ENCODE peak calls at places on chromosomes 1 and 21, in eight cellular contexts. S is prostate gland, M is neuronal stem cell, J is dorsolateral prefrontal cortex, I is fibroblast of mammary gland, Y is AG04450, D is body of pancreas, F is mucosa of descending colon. W is an unnamed sample.

GRCh38 chr21:42794551-42794950 is 84.8 kb downstream of the WDR4 start:
- DNase-seq in Y (no peak), J (no peak), F (no peak), S (no peak), M (no peak), D (no peak), I (no peak), W (no peak)

GRCh38 chr1:85656256-85656655 is 52.0 kb downstream of the ZNHIT6 start:
- DNase-seq in M (no peak), I (no peak), Y (peak), D (no peak), J (no peak), F (no peak), S (no peak), W (peak)

GRCh38 chr21:46459356-46460112 is 843 bp downstream of the DIP2A start:
- DNase-seq in I (peak), Y (no peak), S (peak), M (no peak), J (peak), F (peak), D (peak), W (peak)

GRCh38 chr1:196143602-196144342 is 464.5 kb downstream of the KCNT2 start:
- DNase-seq in I (peak), J (no peak), M (no peak), D (no peak), S (no peak), Y (no peak), F (no peak), W (no peak)

GRCh38 chr1:232904566-232904965 is 45.8 kb upstream of the NTPCR start:
- DNase-seq in D (no peak), M (no peak), J (no peak), S (no peak), Y (peak), I (peak), F (no peak), W (peak)

GRCh38 chr1:143691400-143691891 is 280.3 kb downstream of the FAM72C start:
- DNase-seq in F (no peak), S (no peak), Y (no peak), D (no peak), J (no peak), M (no peak), I (peak), W (no peak)

GRCh38 chr1:51488372-51489050 is 30.6 kb downstream of the EPS15 start:
- DNase-seq in F (no peak), Y (no peak), J (no peak), M (no peak), D (no peak), I (peak), S (no peak), W (no peak)

GRCh38 chr1:173411835-173412742 is 65.0 kb upstream of the PRDX6 start:
- DNase-seq in Y (no peak), J (no peak), D (peak), S (no peak), M (no peak), F (no peak), I (peak), W (no peak)

GRCh38 chr1:225919906-225920305 is 4.1 kb downstream of the PYCR2 start:
- DNase-seq in S (peak), M (no peak), D (peak), Y (peak), F (no peak), I (peak), J (peak), W (no peak)

GRCh38 chr1:17875171-17875881 is 120.2 kb downstream of the ACTL8 start:
- DNase-seq in S (no peak), J (no peak), I (peak), D (no peak), F (no peak), Y (no peak), M (no peak), W (peak)

GRCh38 chr1:10992864-10993263 is 19.6 kb upstream of the TARDBP start:
- DNase-seq in Y (no peak), I (no peak), D (no peak), M (no peak), F (no peak), S (no peak), J (no peak), W (no peak)

GRCh38 chr1:24047101-24047459 is 64.9 kb downstream of the MYOM3 start:
- DNase-seq in J (no peak), Y (no peak), I (peak), S (no peak), M (no peak), D (no peak), F (no peak), W (peak)

GRCh38 chr1:220013497-220013896 is 32.8 kb downstream of the EPRS1 start:
- DNase-seq in I (peak), F (no peak), S (no peak), Y (no peak), M (no peak), J (no peak), D (no peak), W (peak)

GRCh38 chr1:154423303-154423987 is 18.3 kb downstream of the IL6R start:
- DNase-seq in D (no peak), Y (no peak), S (no peak), J (no peak), I (peak), F (peak), M (no peak), W (peak)

GRCh38 chr1:154422521-154422920 is 17.4 kb downstream of the IL6R start:
- DNase-seq in D (no peak), Y (no peak), J (no peak), S (no peak), F (peak), M (no peak), I (no peak), W (no peak)

GRCh38 chr1:154420961-154421924 is 16.1 kb downstream of the IL6R start:
- DNase-seq in S (no peak), D (no peak), I (no peak), F (peak), J (no peak), M (no peak), Y (no peak), W (no peak)

GRCh38 chr1:154425172-154425571 is 20.0 kb downstream of the IL6R start:
- DNase-seq in I (no peak), J (no peak), S (no peak), M (no peak), D (no peak), F (no peak), Y (no peak), W (peak)

DNA sequence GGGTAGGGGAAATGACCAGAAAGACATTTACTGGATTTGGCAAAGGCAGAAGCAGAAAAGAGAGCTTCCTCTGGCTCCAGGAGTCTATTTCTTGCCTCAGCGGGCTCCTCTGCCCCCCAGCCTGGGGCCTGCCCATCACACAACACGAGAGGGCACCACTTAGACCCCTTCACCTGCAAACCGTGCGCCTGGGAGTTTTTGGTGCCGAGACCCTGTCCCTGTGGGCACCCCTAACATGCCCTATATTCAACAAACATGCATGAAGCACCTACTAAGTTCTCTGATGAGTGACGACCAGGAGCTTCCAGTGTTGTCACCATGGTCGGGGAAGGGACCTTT is 18.8 kb downstream of the IL6R start:
- DNase-seq in M (no peak), J (no peak), D (no peak), F (peak), S (no peak), Y (no peak), I (no peak), W (no peak)
- H3K4me3 ChIP-seq in M (no peak), J (no peak), D (no peak), F (no peak), S (no peak), Y (no peak), I (no peak), W (no peak)

DNA sequence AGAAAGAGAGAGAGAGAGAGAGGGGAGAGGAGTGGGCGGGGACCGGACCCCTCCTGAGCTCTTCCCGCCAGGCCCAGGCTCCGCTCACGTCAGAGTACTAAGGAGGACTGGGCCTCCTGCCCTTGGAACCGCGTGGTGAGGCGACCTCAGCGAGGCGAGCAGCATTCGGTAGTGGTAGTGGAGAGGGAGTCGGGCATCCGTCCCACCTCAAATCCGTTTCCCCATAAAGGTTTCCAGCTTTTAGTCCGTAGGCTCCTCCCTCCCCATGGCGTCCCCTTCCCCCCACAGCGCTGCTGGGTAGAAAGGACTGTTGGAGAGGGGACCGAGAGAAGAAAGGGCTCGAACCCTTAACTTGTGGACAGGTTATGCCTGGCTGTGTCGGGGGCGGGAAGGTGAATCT is 124.4 kb upstream of the BARHL2 start:
- DNase-seq in S (no peak), I (no peak), Y (no peak), M (no peak), J (no peak), D (no peak), F (no peak), W (no peak)
- H3K4me3 ChIP-seq in S (no peak), I (no peak), Y (no peak), M (peak), J (no peak), D (no peak), F (no peak), W (no peak)

GRCh38 chr1:1981142-1981500 is 22.5 kb downstream of the CFAP74 start:
- DNase-seq in M (no peak), Y (no peak), J (no peak), S (no peak), F (no peak), D (no peak), I (no peak), W (no peak)
- H3K4me3 ChIP-seq in M (peak), Y (no peak), J (no peak), S (no peak), F (no peak), D (no peak), I (no peak), W (no peak)

GRCh38 chr1:93042822-93043557 is 36.1 kb upstream of the MTF2 start:
- DNase-seq in S (no peak), F (no peak), J (no peak), Y (no peak), I (no peak), D (no peak), M (no peak), W (no peak)
- H3K4me3 ChIP-seq in S (no peak), F (peak), J (no peak), Y (no peak), I (no peak), D (no peak), M (no peak), W (no peak)

DNA sequence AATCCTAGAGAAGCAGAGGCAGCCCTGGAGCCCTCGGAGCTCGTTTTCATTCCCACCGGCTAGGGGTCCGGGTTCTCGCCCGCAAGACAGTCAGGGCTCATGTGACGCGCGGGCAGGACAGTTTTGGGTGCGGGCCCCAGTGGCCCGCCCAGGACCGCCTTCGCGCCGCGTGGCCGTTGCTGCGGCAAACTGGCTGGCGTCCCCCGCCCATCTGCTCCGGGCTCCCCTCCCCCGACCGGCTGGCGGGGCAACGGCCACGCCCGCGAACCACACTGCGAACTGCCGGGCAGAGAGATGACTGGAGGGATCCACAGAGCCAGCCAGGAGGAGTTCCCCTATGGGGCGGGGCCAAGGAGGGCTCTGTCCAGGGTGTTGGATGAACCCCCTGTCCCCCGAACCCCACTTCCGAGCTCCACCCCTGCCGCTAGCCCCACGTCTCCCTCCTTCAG is 899 bp upstream of the HES2 start:
- DNase-seq in J (no peak), F (peak), I (no peak), Y (no peak), D (no peak), S (no peak), M (no peak), W (no peak)
- H3K4me3 ChIP-seq in J (no peak), F (no peak), I (no peak), Y (no peak), D (no peak), S (no peak), M (no peak), W (no peak)

GRCh38 chr1:179137623-179138235 is 55.9 kb downstream of the TOR3A start:
- DNase-seq in S (no peak), Y (no peak), M (no peak), J (no peak), D (no peak), I (peak), F (no peak), W (peak)
- H3K4me3 ChIP-seq in S (no peak), Y (peak), M (no peak), J (no peak), D (no peak), I (peak), F (no peak), W (no peak)

DNA sequence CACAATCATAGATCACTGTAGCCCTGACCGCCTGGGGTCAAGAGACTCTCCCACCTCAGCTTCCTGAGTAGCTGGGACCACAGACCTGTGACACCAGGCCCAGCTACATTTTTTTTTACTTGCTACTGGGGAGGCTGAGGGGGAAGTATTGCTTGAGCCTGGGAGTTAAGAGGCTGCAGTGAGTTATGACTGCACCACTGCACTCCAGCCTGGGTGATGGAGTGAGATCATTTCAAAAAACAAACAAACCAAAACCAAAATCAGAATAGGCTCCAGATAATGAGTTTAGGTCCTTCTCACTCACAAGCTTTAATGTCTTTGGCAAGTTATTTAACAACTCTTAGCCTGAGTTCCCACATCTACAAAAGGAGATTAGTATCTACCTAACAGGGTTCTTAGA is 22.8 kb downstream of the WDR26 start:
- DNase-seq in Y (no peak), M (no peak), D (no peak), I (no peak), F (no peak), J (no peak), S (no peak), W (no peak)
- H3K4me3 ChIP-seq in Y (no peak), M (no peak), D (no peak), I (no peak), F (no peak), J (no peak), S (no peak), W (no peak)

GRCh38 chr1:184408580-184408979 is 21.8 kb downstream of the C1orf21 start:
- DNase-seq in D (no peak), I (no peak), M (peak), Y (no peak), S (no peak), F (no peak), J (no peak), W (peak)
- H3K4me3 ChIP-seq in D (no peak), I (no peak), M (no peak), Y (no peak), S (no peak), F (no peak), J (no peak), W (no peak)

DNA sequence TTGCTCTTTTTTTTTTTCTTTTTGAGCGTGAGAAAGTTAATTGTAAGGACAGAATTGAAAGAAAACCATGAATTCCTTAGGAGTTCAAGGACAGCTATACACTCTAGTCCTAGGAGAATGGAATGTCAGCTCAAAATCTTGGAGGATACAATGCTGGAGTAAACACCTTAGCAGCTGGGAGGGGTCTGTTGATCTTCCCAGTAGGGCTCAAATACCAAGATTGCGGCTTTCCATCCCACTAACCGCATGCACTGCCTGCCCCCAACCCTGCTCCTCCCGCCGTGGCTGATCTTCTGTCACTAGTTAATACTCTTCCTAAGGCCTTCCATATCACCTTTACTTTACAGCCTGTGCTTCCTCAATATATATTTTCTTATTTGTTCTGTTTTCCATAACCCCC is 2.6 kb upstream of the PDC start:
- DNase-seq in D (no peak), J (no peak), F (no peak), Y (no peak), S (no peak), M (no peak), I (no peak), W (no peak)
- H3K4me3 ChIP-seq in D (no peak), J (no peak), F (no peak), Y (no peak), S (no peak), M (no peak), I (no peak), W (no peak)

DNA sequence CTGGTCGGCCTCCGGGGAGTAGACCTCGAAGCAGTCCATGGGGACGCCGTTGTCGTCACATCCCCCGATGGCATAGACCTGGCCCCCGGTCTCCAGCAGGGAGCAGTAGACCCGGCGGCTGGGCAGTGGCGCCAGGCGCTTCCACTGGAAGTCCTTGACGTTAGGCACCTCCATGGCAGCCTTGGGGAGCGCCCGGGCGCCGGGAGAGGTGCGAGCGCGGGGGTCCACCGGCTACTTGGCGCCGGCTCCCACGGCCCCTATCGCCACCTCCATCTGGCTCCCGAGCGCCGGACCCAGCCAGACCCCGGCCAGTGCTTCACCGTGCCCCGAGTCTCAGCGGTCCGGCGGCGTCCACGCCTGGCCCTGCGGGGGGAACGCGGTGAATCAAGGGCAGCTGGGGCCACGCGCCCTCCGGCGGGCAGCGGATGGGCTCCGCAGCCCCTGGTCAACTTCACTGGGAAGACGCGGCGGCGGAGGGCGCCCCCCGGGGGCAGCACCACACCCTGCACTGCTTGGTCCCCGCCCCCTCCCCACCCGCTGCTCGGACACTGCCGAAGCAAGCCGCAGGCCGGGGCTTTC is 13.2 kb downstream of the KLHDC8A start:
- DNase-seq in D (peak), J (no peak), M (no peak), S (no peak), Y (no peak), I (no peak), F (peak), W (no peak)
- H3K4me3 ChIP-seq in D (no peak), J (peak), M (peak), S (no peak), Y (peak), I (no peak), F (no peak), W (peak)

W was measured in cardiac muscle cell.